ENCODE peak calls at places on chromosome 18, in six cellular contexts. C is transverse colon; V is thyroid gland; U is PC-9; Z is CD8-positive, alpha-beta T cell; L is WERI-Rb-1. K is an unnamed sample.

GRCh38 chr18:10851824-10852225 is 297.5 kb downstream of the PIEZO2 start:
- DNase-seq in C (no peak), V (no peak), U (no peak), Z (no peak), L (no peak), K (peak; percentile 64)

GRCh38 chr18:11661430-11661829 is 27.6 kb upstream of the GNAL start:
- DNase-seq in C (no peak), V (no peak), U (no peak), Z (no peak), L (no peak), K (no peak)

GRCh38 chr18:32714571-32715148 is 58.2 kb downstream of the KLHL14 start:
- DNase-seq in C (peak; percentile 31), V (peak; percentile 57), U (peak; percentile 4), Z (no peak), L (peak; percentile 39), K (peak; percentile 21)

GRCh38 chr18:54223568-54224241 is 764 bp downstream of the MBD2 start:
- DNase-seq in C (peak; percentile 86), V (peak; percentile 72), U (peak; percentile 23), Z (peak; percentile 8), L (peak; percentile 38), K (peak; percentile 69)

GRCh38 chr18:3454365-3455089 is 4.6 kb downstream of the TGIF1 start:
- DNase-seq in C (peak; percentile 39), V (peak; percentile 37), U (peak; percentile 41), Z (peak; percentile 23), L (peak; percentile 40), K (no peak)

GRCh38 chr18:21459706-21460286 is 140.7 kb downstream of the ESCO1 start:
- DNase-seq in C (no peak), V (no peak), U (no peak), Z (no peak), L (no peak), K (no peak)

GRCh38 chr18:62878305-62878704 is 163.0 kb downstream of the PHLPP1 start:
- DNase-seq in C (no peak), V (no peak), U (no peak), Z (no peak), L (no peak), K (no peak)

GRCh38 chr18:78178812-78179211 is 800.8 kb upstream of the SALL3 start:
- DNase-seq in C (no peak), V (no peak), U (no peak), Z (no peak), L (no peak), K (no peak)

GRCh38 chr18:2988041-2988794 is 24.7 kb downstream of the LPIN2 start:
- DNase-seq in C (no peak), V (no peak), U (no peak), Z (no peak), L (no peak), K (no peak)

GRCh38 chr18:72107647-72108046 is 436.5 kb downstream of the CBLN2 start:
- DNase-seq in C (no peak), V (no peak), U (no peak), Z (no peak), L (no peak), K (no peak)

GRCh38 chr18:14969507-14969906 is 221.5 kb downstream of the ANKRD30B start:
- DNase-seq in C (no peak), V (peak; percentile 41), U (no peak), Z (no peak), L (no peak), K (no peak)

GRCh38 chr18:73983970-73984369 is 163.7 kb downstream of the FBXO15 start:
- DNase-seq in C (no peak), V (no peak), U (no peak), Z (no peak), L (no peak), K (no peak)

GRCh38 chr18:24016643-24017042 is 2.1 kb downstream of the TTC39C start:
- DNase-seq in C (no peak), V (no peak), U (no peak), Z (no peak), L (no peak), K (no peak)

GRCh38 chr18:67342159-67342558 is 174.4 kb downstream of the DSEL start:
- DNase-seq in C (no peak), V (no peak), U (no peak), Z (no peak), L (no peak), K (no peak)

GRCh38 chr18:44630118-44630517 is 50.6 kb upstream of the SETBP1 start:
- DNase-seq in C (no peak), V (no peak), U (no peak), Z (no peak), L (no peak), K (peak; percentile 19)
- H3K36me3 ChIP-seq in C (no peaks in the 10 kb centered on the region), V (no peaks in the 10 kb centered on the region), U (no peaks in the 10 kb centered on the region), Z (no peaks in the 10 kb centered on the region), L (no peaks in the 10 kb centered on the region), K (no peaks in the 10 kb centered on the region)

GRCh38 chr18:29879763-29880162 is 1162.8 kb downstream of the DSC3 start:
- DNase-seq in C (no peak), V (no peak), U (no peak), Z (no peak), L (no peak), K (no peak)

GRCh38 chr18:29873211-29873610 is 1169.3 kb downstream of the DSC3 start:
- DNase-seq in C (no peak), V (no peak), U (no peak), Z (no peak), L (no peak), K (no peak)

DNA sequence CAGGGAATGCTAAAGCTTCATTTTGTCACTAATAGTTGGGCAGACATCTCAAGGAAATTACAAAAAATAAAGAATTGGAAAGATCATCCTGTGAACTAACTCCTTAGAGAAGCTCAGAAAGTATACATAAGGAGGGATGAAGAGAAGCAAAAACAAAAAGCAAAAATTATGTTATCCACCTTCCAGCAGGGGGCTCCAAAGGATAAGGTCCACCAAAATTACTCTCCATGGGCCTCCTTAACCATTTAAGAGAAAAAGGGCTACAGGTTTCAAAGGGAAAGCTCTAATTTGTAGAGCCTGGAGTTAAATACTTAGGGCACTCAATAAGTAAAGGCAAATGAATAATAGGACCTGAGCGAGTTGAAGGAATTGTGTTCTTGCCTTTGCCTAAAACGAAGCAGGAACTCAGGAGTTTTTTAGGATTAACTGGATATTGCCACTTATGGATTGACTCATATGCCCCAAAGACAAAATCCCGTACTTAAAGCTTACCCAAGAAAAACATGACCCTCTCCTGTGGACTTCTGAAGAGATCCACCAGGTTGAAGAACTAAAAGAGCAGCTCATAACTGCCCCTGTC is 1167.9 kb downstream of the DSC3 start:
- DNase-seq in C (no peak), V (no peak), U (peak; percentile 2), Z (no peak), L (peak; percentile 31), K (no peak)
- TF ChIP-seq CTCF in C (peak; percentile 34), V (peak; percentile 23), U (peak; percentile 64), Z (no peak), L (peak; percentile 48), K (peak; percentile 61)

GRCh38 chr18:79445221-79445620 is 49.5 kb downstream of the NFATC1 start:
- DNase-seq in C (no peak), V (no peak), U (no peak), Z (no peak), L (no peak), K (no peak)
- H3K36me3 ChIP-seq in C (no peaks in the 10 kb centered on the region), V (no peaks in the 10 kb centered on the region), U (no peaks in the 10 kb centered on the region), Z (peaks cover 20% of the 10 kb centered on the region), L (peaks cover 38% of the 10 kb centered on the region), K (no peaks in the 10 kb centered on the region)

GRCh38 chr18:6729247-6730091 is at the start of gene ARHGAP28:
- DNase-seq in C (peak; percentile 60), V (peak; percentile 87), U (peak; percentile 1), Z (no peak), L (peak; percentile 94), K (peak; percentile 25)
- TF ChIP-seq CTCF in C (peak; percentile 17), V (no peak), U (no peak), Z (no peak), L (peak; percentile 57), K (peak; percentile 7)

GRCh38 chr18:13574355-13574754 is 152.0 kb downstream of the FAM210A start:
- DNase-seq in C (no peak), V (no peak), U (no peak), Z (no peak), L (no peak), K (no peak)

GRCh38 chr18:13574761-13575160 is 151.6 kb downstream of the FAM210A start:
- DNase-seq in C (no peak), V (no peak), U (no peak), Z (no peak), L (no peak), K (no peak)

GRCh38 chr18:13572721-13573120 is 153.6 kb downstream of the FAM210A start:
- DNase-seq in C (no peak), V (no peak), U (no peak), Z (no peak), L (no peak), K (no peak)

GRCh38 chr18:13572148-13572547 is 154.2 kb downstream of the FAM210A start:
- DNase-seq in C (no peak), V (no peak), U (no peak), Z (no peak), L (no peak), K (no peak)

DNA sequence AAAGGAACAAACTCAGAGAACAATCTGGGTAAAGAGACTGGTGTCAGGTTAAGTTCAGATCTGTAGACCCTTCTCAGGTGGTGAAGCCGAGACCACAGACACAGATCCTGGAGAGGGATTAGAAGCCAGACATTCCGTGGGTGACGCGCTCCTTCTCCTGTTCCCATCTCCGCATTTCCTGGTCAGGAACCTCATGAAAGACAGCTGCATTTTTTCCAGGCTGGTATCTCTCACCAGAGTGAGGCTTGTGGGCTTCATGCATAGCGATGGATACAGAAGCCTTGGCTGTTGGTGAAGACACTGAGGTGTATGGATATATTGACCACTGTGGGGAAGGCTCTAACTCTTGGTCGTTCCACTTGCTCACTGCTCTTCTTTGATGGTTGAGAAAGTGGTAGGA is 152.6 kb downstream of the FAM210A start:
- DNase-seq in C (no peak), V (no peak), U (no peak), Z (no peak), L (no peak), K (no peak)
- H3K36me3 ChIP-seq in C (no peaks in the 10 kb centered on the region), V (no peaks in the 10 kb centered on the region), U (no peaks in the 10 kb centered on the region), Z (no peaks in the 10 kb centered on the region), L (no peaks in the 10 kb centered on the region), K (no peaks in the 10 kb centered on the region)

GRCh38 chr18:49066977-49067556 is 116.3 kb upstream of the SMAD7 start:
- DNase-seq in C (no peak), V (no peak), U (no peak), Z (no peak), L (no peak), K (no peak)
- TF ChIP-seq CTCF in C (no peak), V (no peak), U (no peak), Z (no peak), L (no peak), K (no peak)

GRCh38 chr18:58748899-58749595 is 77.8 kb downstream of the MALT1 start:
- DNase-seq in C (no peak), V (no peak), U (no peak), Z (no peak), L (no peak), K (no peak)
- H3K36me3 ChIP-seq in C (peaks cover 61% of the 10 kb centered on the region), V (peaks cover 28% of the 10 kb centered on the region), U (peaks cover 30% of the 10 kb centered on the region), Z (peaks cover 42% of the 10 kb centered on the region), L (peaks cover 52% of the 10 kb centered on the region), K (peaks cover 12% of the 10 kb centered on the region)

GRCh38 chr18:76306685-76307292 is 188.3 kb downstream of the ZNF516 start:
- DNase-seq in C (no peak), V (no peak), U (no peak), Z (no peak), L (no peak), K (no peak)
- TF ChIP-seq CTCF in C (no peak), V (no peak), U (no peak), Z (no peak), L (peak; percentile 20), K (peak; percentile 37)

GRCh38 chr18:36176739-36177138 is 10.6 kb upstream of the MOCOS start:
- DNase-seq in C (no peak), V (no peak), U (no peak), Z (no peak), L (no peak), K (no peak)
- H3K36me3 ChIP-seq in C (peaks cover 27% of the 10 kb centered on the region), V (peaks cover 17% of the 10 kb centered on the region), U (peaks cover 15% of the 10 kb centered on the region), Z (peaks cover 19% of the 10 kb centered on the region), L (peaks cover 36% of the 10 kb centered on the region), K (peaks cover 10% of the 10 kb centered on the region)